ENCODE peak calls at places on chromosomes 7 and 10, in nine cellular contexts. E is stomach, C is DND-41, I is brain microvascular endothelial cell, G is heart right ventricle, V is mammary epithelial cell, T is PC-3, L is cardiac fibroblast, F is fibroblast of pulmonary artery. Q is an unnamed sample.

GRCh38 chr7:121530251-121531174 is 134.4 kb upstream of the FAM3C start:
- DNase-seq in E (peak), C (no peak), I (peak), G (peak), V (peak), T (peak), L (peak), F (peak), Q (peak)

GRCh38 chr10:78706986-78707500 is 361.7 kb upstream of the ZMIZ1 start:
- DNase-seq in E (no peak), C (no peak), I (no peak), G (no peak), V (no peak), T (no peak), L (no peak), F (no peak), Q (no peak)

GRCh38 chr10:74987339-74988054 is 124.0 kb upstream of the SAMD8 start:
- DNase-seq in E (no peak), C (no peak), I (no peak), G (no peak), V (no peak), T (no peak), L (no peak), F (peak), Q (peak)

GRCh38 chr7:116441534-116441933 is 58.0 kb upstream of the CAV2 start:
- DNase-seq in E (no peak), C (no peak), I (no peak), G (no peak), V (no peak), T (no peak), L (peak), F (peak), Q (peak)

GRCh38 chr7:105496501-105496900 is 25.6 kb downstream of the PUS7 start:
- DNase-seq in E (no peak), C (no peak), I (no peak), G (no peak), V (peak), T (peak), L (peak), F (peak), Q (peak)

GRCh38 chr10:129918836-129919235 is 45.2 kb downstream of the EBF3 start:
- DNase-seq in E (no peak), C (no peak), I (no peak), G (no peak), V (no peak), T (no peak), L (no peak), F (no peak), Q (no peak)

GRCh38 chr7:95476072-95476845 is 9.5 kb upstream of the ASB4 start:
- DNase-seq in E (no peak), C (no peak), I (peak), G (no peak), V (no peak), T (no peak), L (peak), F (no peak), Q (no peak)

GRCh38 chr7:95599069-95599468 is 2.8 kb upstream of the PDK4 start:
- DNase-seq in E (no peak), C (no peak), I (no peak), G (no peak), V (no peak), T (peak), L (peak), F (no peak), Q (no peak)

GRCh38 chr7:70599446-70600190 is 532.3 kb upstream of the GALNT17 start:
- DNase-seq in E (peak), C (no peak), I (no peak), G (no peak), V (peak), T (no peak), L (no peak), F (no peak), Q (no peak)

GRCh38 chr7:70597071-70597470 is 534.9 kb upstream of the GALNT17 start:
- DNase-seq in E (no peak), C (no peak), I (no peak), G (no peak), V (peak), T (no peak), L (no peak), F (no peak), Q (no peak)

GRCh38 chr7:70595741-70596574 is 536.0 kb upstream of the GALNT17 start:
- DNase-seq in E (peak), C (no peak), I (no peak), G (no peak), V (peak), T (no peak), L (no peak), F (no peak), Q (no peak)

GRCh38 chr7:70598976-70599375 is 533.0 kb upstream of the GALNT17 start:
- DNase-seq in E (peak), C (no peak), I (no peak), G (no peak), V (peak), T (no peak), L (peak), F (no peak), Q (peak)

GRCh38 chr7:70596575-70596891 is 535.4 kb upstream of the GALNT17 start:
- DNase-seq in E (no peak), C (no peak), I (no peak), G (no peak), V (no peak), T (no peak), L (no peak), F (no peak), Q (no peak)
- H3K4me3 ChIP-seq in E (peak), C (no peak), I (peak), G (peak), V (peak), T (no peak), L (no peak), F (no peak), Q (no peak)

GRCh38 chr7:29977926-29978652 is 11.5 kb downstream of the SCRN1 start:
- DNase-seq in E (no peak), C (peak), I (no peak), G (no peak), V (no peak), T (peak), L (no peak), F (no peak), Q (no peak)
- TF ChIP-seq CTCF in E (no peak), C (peak), I (no peak), G (no peak), V (no peak), T (peak), L (no peak), F (no peak), Q (no peak)

GRCh38 chr10:1370298-1370697 is 314.1 kb downstream of the WDR37 start:
- DNase-seq in E (no peak), C (no peak), I (no peak), G (no peak), V (no peak), T (no peak), L (no peak), F (no peak), Q (no peak)
- H3K4me3 ChIP-seq in E (no peak), C (no peak), I (no peak), G (no peak), V (no peak), T (no peak), L (no peak), F (no peak), Q (no peak)

DNA sequence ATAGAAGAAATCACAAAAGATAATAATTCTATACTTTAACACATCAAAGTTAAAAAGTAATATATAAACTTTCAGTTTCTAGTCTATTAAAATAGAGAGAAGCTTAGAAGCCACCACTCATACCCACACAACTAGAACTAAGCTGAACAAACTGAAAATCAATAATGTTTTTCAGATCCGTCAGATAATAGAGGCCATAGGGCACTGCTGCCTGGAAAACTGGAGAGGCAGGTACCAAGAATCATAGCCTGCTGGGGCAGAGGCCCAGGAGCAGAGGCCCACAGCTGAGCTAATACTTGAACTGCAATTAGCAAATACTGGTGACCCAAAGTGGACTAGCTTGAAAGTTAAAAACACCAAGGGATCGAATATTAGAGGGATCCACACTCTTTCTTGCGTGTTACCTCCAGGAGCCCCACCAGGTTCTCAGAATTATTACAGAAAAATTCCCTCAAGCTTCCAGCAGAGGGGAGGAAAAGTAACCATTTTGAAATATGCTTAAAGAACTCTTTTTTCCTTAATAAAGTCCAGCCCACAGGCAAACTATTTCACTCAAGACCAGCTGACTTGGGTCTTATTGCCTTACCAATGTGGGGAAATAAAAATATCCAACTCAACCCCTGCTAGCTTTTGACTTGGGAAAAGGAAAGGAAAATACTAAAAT is 774.1 kb upstream of the IGFBP3 start:
- DNase-seq in E (peak), C (no peak), I (no peak), G (no peak), V (no peak), T (peak), L (peak), F (no peak), Q (peak)
- TF ChIP-seq CTCF in E (no peak), C (no peak), I (peak), G (no peak), V (no peak), T (peak), L (peak), F (peak), Q (peak)

DNA sequence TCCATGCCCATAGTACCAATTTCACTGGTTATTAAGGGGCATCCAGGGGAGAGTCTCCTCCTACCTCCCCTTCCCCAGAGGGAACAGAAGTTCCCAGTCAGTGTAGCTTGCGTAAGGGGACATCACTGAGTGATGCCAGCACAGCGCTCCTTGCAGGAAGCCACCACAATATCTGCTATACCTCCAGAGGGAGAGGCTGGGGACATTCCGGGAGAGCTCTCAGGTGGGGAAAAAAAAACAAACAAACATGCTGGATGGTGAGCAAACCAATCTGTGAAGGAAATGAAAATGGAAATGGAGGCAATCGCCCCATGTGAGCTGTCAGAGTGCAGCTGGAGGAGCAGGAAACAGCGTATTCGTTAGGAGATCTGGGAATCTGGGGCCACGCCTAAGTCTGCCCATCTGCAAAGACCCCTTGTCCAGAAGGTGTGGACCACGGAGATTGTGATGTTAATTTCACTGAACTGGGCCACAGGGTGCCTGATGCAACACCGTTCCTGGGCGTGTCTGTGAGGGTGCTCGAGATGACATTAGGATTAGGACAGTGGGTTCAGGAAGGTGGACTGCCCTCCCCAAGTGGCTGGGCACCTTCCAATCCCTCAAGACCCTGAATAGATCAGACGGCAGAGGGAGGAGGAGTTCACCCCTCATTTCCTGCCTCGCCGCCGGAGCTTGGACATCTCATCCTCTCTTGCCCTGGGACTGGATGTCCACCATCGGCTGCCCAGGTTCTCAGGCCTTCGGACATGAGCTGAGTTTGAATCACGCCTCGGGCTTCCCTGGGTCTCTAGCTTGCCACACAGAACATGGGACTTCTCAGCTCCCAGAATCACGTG is 30.5 kb downstream of the GNA12 start:
- DNase-seq in E (peak), C (no peak), I (no peak), G (no peak), V (no peak), T (no peak), L (no peak), F (no peak), Q (no peak)
- H3K4me3 ChIP-seq in E (no peak), C (no peak), I (no peak), G (peak), V (no peak), T (no peak), L (peak), F (no peak), Q (no peak)

GRCh38 chr10:24821986-24822385 is 98.3 kb upstream of the ARHGAP21 start:
- DNase-seq in E (no peak), C (no peak), I (peak), G (no peak), V (peak), T (peak), L (peak), F (peak), Q (peak)

GRCh38 chr10:24816997-24817396 is 93.3 kb upstream of the ARHGAP21 start:
- DNase-seq in E (no peak), C (no peak), I (no peak), G (no peak), V (no peak), T (peak), L (no peak), F (no peak), Q (no peak)

GRCh38 chr10:24822557-24822956 is 98.9 kb upstream of the ARHGAP21 start:
- DNase-seq in E (no peak), C (no peak), I (no peak), G (no peak), V (no peak), T (no peak), L (no peak), F (no peak), Q (no peak)

GRCh38 chr10:24824124-24824523 is 100.4 kb upstream of the ARHGAP21 start:
- DNase-seq in E (no peak), C (no peak), I (peak), G (no peak), V (peak), T (peak), L (peak), F (no peak), Q (peak)

DNA sequence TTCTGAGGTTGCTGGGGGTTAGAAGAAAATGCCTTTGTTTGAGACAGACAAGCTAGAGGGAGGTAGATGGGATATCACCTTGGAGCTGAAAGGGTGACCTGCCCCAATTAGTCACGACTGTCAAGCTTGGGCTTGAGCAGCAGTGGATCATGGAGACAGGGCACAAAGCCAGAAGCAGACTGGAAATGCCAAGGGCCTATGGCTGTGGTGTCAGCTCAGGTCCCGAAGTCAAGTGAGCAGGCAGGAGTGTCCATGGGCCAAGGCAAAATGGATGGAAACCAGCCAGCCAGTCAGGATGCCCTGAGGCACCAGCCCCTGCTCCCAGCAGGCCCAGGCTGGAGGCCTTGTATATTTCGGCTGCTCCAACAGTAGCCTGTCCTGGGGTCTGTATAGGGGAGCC is 96.9 kb upstream of the ARHGAP21 start:
- DNase-seq in E (peak), C (no peak), I (no peak), G (no peak), V (peak), T (peak), L (peak), F (no peak), Q (no peak)
- TF ChIP-seq CTCF in E (no peak), C (no peak), I (no peak), G (no peak), V (no peak), T (no peak), L (no peak), F (no peak), Q (no peak)

GRCh38 chr7:18828333-18829100 is 288.9 kb downstream of the TWIST1 start:
- DNase-seq in E (no peak), C (no peak), I (no peak), G (no peak), V (no peak), T (peak), L (no peak), F (no peak), Q (peak)

GRCh38 chr7:18831381-18831901 is 286.0 kb downstream of the TWIST1 start:
- DNase-seq in E (no peak), C (no peak), I (no peak), G (no peak), V (no peak), T (no peak), L (peak), F (peak), Q (peak)

GRCh38 chr7:18831943-18832342 is 285.5 kb downstream of the TWIST1 start:
- DNase-seq in E (no peak), C (no peak), I (no peak), G (no peak), V (peak), T (peak), L (no peak), F (no peak), Q (no peak)

GRCh38 chr7:18829518-18830252 is 287.8 kb downstream of the TWIST1 start:
- DNase-seq in E (no peak), C (no peak), I (peak), G (no peak), V (peak), T (no peak), L (peak), F (peak), Q (peak)

GRCh38 chr7:18829101-18829486 is 288.3 kb downstream of the TWIST1 start:
- DNase-seq in E (no peak), C (no peak), I (no peak), G (no peak), V (no peak), T (no peak), L (no peak), F (no peak), Q (no peak)
- H3K4me3 ChIP-seq in E (no peak), C (no peak), I (no peak), G (no peak), V (no peak), T (no peak), L (no peak), F (no peak), Q (no peak)

GRCh38 chr10:133276100-133276434 is 601 bp downstream of the ADAM8 start:
- DNase-seq in E (no peak), C (no peak), I (no peak), G (no peak), V (no peak), T (no peak), L (no peak), F (no peak), Q (no peak)

GRCh38 chr10:133276435-133277201 is at the start of gene ADAM8:
- DNase-seq in E (peak), C (no peak), I (no peak), G (peak), V (no peak), T (peak), L (no peak), F (no peak), Q (no peak)

GRCh38 chr10:133275683-133276092 is 980 bp downstream of the ADAM8 start:
- DNase-seq in E (no peak), C (no peak), I (no peak), G (no peak), V (no peak), T (peak), L (no peak), F (no peak), Q (no peak)

GRCh38 chr10:133273534-133274143 is 3.0 kb downstream of the ADAM8 start:
- DNase-seq in E (no peak), C (no peak), I (no peak), G (no peak), V (no peak), T (no peak), L (no peak), F (no peak), Q (no peak)

DNA sequence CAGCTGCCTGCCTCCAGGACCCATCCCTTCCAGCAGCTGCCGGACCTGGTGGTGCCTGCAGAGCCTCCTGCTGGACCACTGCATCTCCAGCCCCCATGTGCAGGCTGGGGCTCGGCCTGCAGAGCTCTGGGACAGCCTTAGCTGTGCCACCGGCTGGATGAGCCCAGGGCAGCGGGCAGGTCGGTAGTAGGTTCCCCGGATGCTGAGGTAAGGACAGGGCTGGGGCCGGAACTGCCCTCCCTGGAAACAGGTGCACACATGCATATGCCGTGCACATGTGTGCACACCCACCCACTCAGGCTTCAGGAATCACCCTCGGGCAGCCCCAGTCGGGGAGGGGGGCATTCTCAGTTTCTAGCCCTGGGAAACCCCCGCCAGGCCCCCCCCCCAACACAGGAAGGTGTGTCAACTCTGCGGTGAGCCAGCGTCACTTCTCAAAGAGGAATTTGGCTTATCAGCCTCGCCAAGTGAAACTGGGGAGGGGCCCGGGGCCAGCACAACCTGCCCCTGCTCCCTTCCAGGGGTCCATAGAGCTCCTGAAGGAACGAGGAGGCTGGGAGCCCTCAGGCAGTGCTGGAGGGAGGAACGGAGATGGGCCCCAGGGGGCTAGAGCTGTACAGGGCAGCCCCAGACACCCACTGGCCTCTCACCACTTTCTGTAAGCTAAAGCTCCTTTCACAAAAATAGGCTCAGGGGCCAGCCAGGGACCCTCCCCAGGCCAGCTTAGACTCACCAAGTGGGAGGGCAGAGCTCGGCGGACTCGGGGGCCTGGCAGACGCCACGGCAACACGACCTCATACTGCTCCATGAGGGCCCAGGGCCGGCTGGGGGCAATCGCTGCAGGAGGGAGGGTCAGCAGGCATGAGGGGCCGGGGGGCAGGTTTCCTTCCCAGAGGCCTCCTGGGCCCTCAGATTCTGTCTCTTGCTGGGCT is 1.7 kb downstream of the ADAM8 start:
- DNase-seq in E (peak), C (no peak), I (no peak), G (no peak), V (peak), T (peak), L (no peak), F (no peak), Q (no peak)
- TF ChIP-seq CTCF in E (no peak), C (no peak), I (peak), G (no peak), V (no peak), T (no peak), L (no peak), F (peak), Q (no peak)

GRCh38 chr10:110268931-110269640 is 35.6 kb downstream of the SMNDC1 start:
- DNase-seq in E (no peak), C (no peak), I (no peak), G (no peak), V (no peak), T (no peak), L (no peak), F (no peak), Q (no peak)
- H3K4me3 ChIP-seq in E (peak), C (no peak), I (no peak), G (peak), V (no peak), T (no peak), L (peak), F (peak), Q (no peak)

DNA sequence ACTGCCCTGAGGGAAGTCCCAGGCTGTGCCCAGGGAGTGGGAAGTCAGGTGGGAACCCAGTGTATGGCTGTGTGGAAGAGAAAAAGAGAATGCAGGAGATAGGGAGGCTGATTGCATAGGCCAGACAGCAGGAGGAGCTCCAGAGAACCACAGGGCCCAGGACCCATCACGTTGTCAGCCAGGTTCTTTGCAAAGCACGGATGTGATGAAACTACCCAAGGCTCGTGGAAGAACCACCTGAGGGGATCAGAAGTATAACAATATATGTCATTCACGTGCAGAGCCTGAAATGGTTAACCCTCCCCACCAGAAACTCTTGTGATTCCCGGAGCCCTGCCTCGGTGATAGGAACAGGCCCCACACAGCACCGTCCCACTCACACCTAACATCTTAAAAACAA is 83.6 kb downstream of the LARP4B start:
- DNase-seq in E (no peak), C (no peak), I (no peak), G (no peak), V (peak), T (no peak), L (no peak), F (peak), Q (no peak)
- TF ChIP-seq CTCF in E (no peak), C (peak), I (peak), G (no peak), V (no peak), T (no peak), L (no peak), F (peak), Q (peak)

Q was measured in fibroblast of the aortic adventitia.